ENCODE peak calls at places on chromosomes 4 and X, in four cellular contexts. A is neural progenitor cell, X is AG10803, U is lower lobe of right lung. C is an unnamed sample.

GRCh38 chr4:109547394-109547793 is 12.7 kb upstream of the MCUB start:
- DNase-seq in X (no peak), U (no peak), A (peak), C (no peak)

GRCh38 chr4:184287697-184288255 is 70.1 kb upstream of the ENPP6 start:
- DNase-seq in X (peak), U (peak), A (peak), C (no peak)

GRCh38 chr4:30617836-30618235 is 102.3 kb upstream of the PCDH7 start:
- DNase-seq in U (no peak), A (no peak), X (no peak), C (no peak)

GRCh38 chr4:2432991-2433530 is 14.3 kb downstream of the CFAP99 start:
- DNase-seq in X (peak), U (no peak), A (no peak), C (no peak)

GRCh38 chrX:15988661-15989603 is 134.3 kb upstream of the AP1S2 start:
- DNase-seq in X (peak), U (no peak), A (no peak), C (no peak)

GRCh38 chrX:21959362-21960051 is 19.0 kb downstream of the SMS start:
- DNase-seq in X (no peak), U (no peak), A (no peak), C (no peak)

GRCh38 chr4:40612831-40613230 is 16.8 kb downstream of the RBM47 start:
- DNase-seq in U (no peak), X (no peak), A (no peak), C (no peak)

GRCh38 chrX:69133561-69134542 is 31.4 kb downstream of the PJA1 start:
- DNase-seq in A (peak), U (no peak), X (peak), C (no peak)

GRCh38 chr4:113472864-113473263 is 288.7 kb downstream of the CAMK2D start:
- DNase-seq in U (no peak), X (no peak), A (no peak), C (no peak)

GRCh38 chrX:71917621-71918341 is 7.1 kb downstream of the NHSL2 start:
- DNase-seq in A (no peak), X (peak), U (no peak), C (no peak)

GRCh38 chr4:2451821-2452785 is 16.8 kb upstream of the RNF4 start:
- DNase-seq in X (no peak), A (no peak), U (no peak), C (no peak)

GRCh38 chr4:124123181-124123580 is 589.4 kb downstream of the ANKRD50 start:
- DNase-seq in A (no peak), X (no peak), U (no peak), C (no peak)

GRCh38 chr4:126354784-126355183 is 1040.0 kb downstream of the FAT4 start:
- DNase-seq in X (no peak), A (no peak), U (no peak), C (no peak)

GRCh38 chr4:182102576-182102975 is 140.6 kb upstream of the TENM3 start:
- DNase-seq in X (no peak), U (no peak), A (no peak), C (no peak)

GRCh38 chr4:147530723-147531122 is 49.8 kb downstream of the EDNRA start:
- DNase-seq in X (peak), U (no peak), A (no peak), C (no peak)

GRCh38 chr4:40288547-40288946 is 46.6 kb upstream of the CHRNA9 start:
- DNase-seq in A (no peak), U (no peak), X (no peak), C (no peak)

GRCh38 chr4:56995525-56995924 is 16.8 kb downstream of the POLR2B start:
- DNase-seq in A (no peak), X (peak), U (no peak), C (no peak)

GRCh38 chr4:9812530-9813340 is 31.3 kb downstream of the DRD5 start:
- DNase-seq in X (peak), A (no peak), U (no peak), C (no peak)

GRCh38 chr4:148926861-148927260 is 484.6 kb upstream of the NR3C2 start:
- DNase-seq in X (peak), A (no peak), U (no peak), C (no peak)

GRCh38 chr4:19508442-19508841 is 743.3 kb upstream of the SLIT2 start:
- DNase-seq in A (no peak), X (no peak), U (no peak), C (no peak)

DNA sequence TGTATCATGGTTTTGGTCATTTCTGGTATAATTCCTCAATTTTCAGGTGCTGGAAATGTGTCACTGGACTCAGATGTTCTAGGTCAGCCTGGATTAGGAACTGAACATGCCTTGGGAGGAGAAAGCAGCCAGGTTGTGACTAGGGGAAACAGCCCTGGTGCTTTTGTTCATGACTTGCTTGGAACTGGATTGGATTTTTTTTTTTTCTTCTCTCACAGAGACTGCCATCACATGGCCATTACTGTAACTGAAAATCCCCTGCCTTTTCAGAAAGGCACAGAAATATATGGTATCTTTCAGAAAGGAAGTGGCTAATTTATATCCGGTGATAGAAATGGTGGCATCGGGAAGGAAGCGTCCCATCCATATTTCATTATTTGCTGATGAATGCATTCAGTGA is 34.6 kb downstream of the SEPTIN11 start:
- DNase-seq in A (no peak), U (no peak), X (peak), C (peak)
- TF ChIP-seq CTCF in A (peak), U (peak), X (peak), C (peak)

GRCh38 chr4:7768736-7769135 is 170.9 kb downstream of the AFAP1 start:
- DNase-seq in A (no peak), U (peak), X (no peak), C (no peak)

GRCh38 chr4:7771056-7771455 is 168.6 kb downstream of the AFAP1 start:
- DNase-seq in X (no peak), U (no peak), A (no peak), C (no peak)

GRCh38 chr4:7770675-7771050 is 169.0 kb downstream of the AFAP1 start:
- DNase-seq in X (no peak), U (no peak), A (no peak), C (no peak)

GRCh38 chr4:7769308-7769841 is 170.3 kb downstream of the AFAP1 start:
- DNase-seq in A (no peak), U (no peak), X (no peak), C (no peak)

GRCh38 chr4:7769936-7770674 is 169.6 kb downstream of the AFAP1 start:
- DNase-seq in U (no peak), A (peak), X (peak), C (peak)
- TF ChIP-seq CTCF in U (peak), A (peak), X (peak), C (peak)

GRCh38 chr4:53507671-53508286 is 83.5 kb downstream of the LNX1 start:
- DNase-seq in A (no peak), X (peak), U (no peak), C (no peak)

GRCh38 chr4:53507058-53507457 is 84.2 kb downstream of the LNX1 start:
- DNase-seq in A (no peak), U (no peak), X (no peak), C (no peak)

GRCh38 chr4:53505947-53506346 is 85.3 kb downstream of the LNX1 start:
- DNase-seq in A (no peak), X (no peak), U (no peak), C (no peak)

GRCh38 chr4:53510316-53510715 is 81.0 kb downstream of the LNX1 start:
- DNase-seq in A (no peak), U (no peak), X (peak), C (no peak)

DNA sequence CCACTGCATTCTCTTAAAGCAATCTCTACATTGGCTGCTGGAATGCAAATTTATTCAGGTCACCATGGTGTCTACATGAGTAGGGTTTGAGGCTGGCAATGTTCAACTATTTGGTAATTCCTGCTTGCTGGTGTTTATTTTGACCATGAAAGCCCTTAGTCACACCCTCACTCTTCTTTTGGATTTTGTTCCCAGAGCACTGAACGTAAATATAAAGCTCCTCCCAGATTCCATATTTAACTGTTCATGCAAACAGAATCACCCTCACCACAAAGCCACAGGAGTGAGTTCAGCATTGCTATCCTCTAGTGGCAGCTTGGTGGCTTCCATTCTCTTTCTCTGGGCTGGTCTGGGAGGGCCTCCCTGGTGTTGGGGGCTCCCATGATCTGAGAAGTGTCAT is 82.8 kb downstream of the LNX1 start:
- DNase-seq in X (peak), A (no peak), U (no peak), C (no peak)
- TF ChIP-seq CTCF in X (peak), A (no peak), U (no peak), C (no peak)

DNA sequence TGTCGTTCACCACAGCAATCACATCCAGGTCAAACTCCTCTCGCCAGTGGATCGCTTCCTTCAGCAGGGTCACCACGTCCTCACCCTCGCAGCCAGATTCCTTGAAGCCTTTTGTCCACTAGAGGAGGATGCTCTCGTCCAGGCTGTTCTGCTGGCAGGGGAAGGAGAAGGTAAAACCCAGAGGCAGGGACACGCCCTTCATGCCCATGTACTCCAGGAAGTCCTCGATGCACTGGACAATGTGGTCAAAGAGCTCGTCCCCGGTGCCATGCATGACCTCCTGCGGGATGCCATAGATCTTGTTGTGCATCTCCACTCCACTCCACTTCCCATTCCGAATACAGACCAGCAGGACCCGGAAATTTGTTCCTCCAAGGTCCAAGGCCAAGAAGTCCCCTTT is 152.4 kb downstream of the TENT5D start:
- DNase-seq in X (no peak), U (no peak), A (no peak), C (no peak)
- TF ChIP-seq CTCF in X (no peak), U (no peak), A (no peak), C (no peak)

GRCh38 chr4:145936142-145937020 is 2.2 kb downstream of the ZNF827 start:
- DNase-seq in U (peak), A (peak), X (peak), C (peak)
- TF ChIP-seq CTCF in U (peak), A (peak), X (peak), C (peak)

GRCh38 chrX:125203737-125204578 is 115.7 kb upstream of the TEX13C start:
- DNase-seq in U (peak), X (peak), A (peak), C (peak)

GRCh38 chrX:125205918-125206665 is 113.6 kb upstream of the TEX13C start:
- DNase-seq in X (no peak), A (peak), U (no peak), C (no peak)

GRCh38 chrX:125203379-125203736 is 116.3 kb upstream of the TEX13C start:
- DNase-seq in X (no peak), A (peak), U (no peak), C (peak)

GRCh38 chrX:125202486-125203378 is 116.9 kb upstream of the TEX13C start:
- DNase-seq in X (no peak), U (no peak), A (peak), C (peak)

GRCh38 chrX:125205084-125205917 is 114.4 kb upstream of the TEX13C start:
- DNase-seq in U (peak), A (peak), X (peak), C (peak)
- TF ChIP-seq CTCF in U (no peak), A (peak), X (no peak), C (no peak)

GRCh38 chrX:106894392-106894909 is 8.7 kb downstream of the RIPPLY1 start:
- DNase-seq in U (peak), X (peak), A (peak), C (peak)
- TF ChIP-seq CTCF in U (peak), X (peak), A (peak), C (peak)

GRCh38 chrX:9501362-9501761 is 36.5 kb downstream of the TBL1X start:
- DNase-seq in U (no peak), A (peak), X (no peak), C (no peak)
- TF ChIP-seq CTCF in U (no peak), A (no peak), X (no peak), C (no peak)